ENCODE peak calls at places on chromosomes 1 and 21, in six cellular contexts. One of them, this sample, is unnamed.

GRCh38 chr1:117026361-117026760 is 24.8 kb downstream of the CD101 start:
- DNase-seq in SK-N-SH: no peak
- DNase-seq in suprapubic skin: no peak
- DNase-seq in prostate gland: no peak
- DNase-seq in sigmoid colon: no peak
- DNase-seq in spleen: no peak
- DNase-seq in this sample: no peak

GRCh38 chr1:40897499-40897898 is 35.3 kb upstream of the CITED4 start:
- DNase-seq in prostate gland: no peak
- DNase-seq in suprapubic skin: no peak
- DNase-seq in spleen: no peak
- DNase-seq in SK-N-SH: no peak
- DNase-seq in sigmoid colon: no peak
- DNase-seq in this sample: no peak

GRCh38 chr1:1521331-1521730 is 9.4 kb downstream of the ATAD3A start:
- DNase-seq in spleen: no peak
- DNase-seq in prostate gland: no peak
- DNase-seq in SK-N-SH: no peak
- DNase-seq in sigmoid colon: no peak
- DNase-seq in suprapubic skin: no peak
- DNase-seq in this sample: no peak

GRCh38 chr1:27360159-27361043 is 6.4 kb downstream of the MAP3K6 start:
- DNase-seq in prostate gland: no peak
- DNase-seq in suprapubic skin: no peak
- DNase-seq in SK-N-SH: no peak
- DNase-seq in sigmoid colon: no peak
- DNase-seq in spleen: peak; percentile 92
- DNase-seq in this sample: no peak

GRCh38 chr1:107076846-107077245 is 20.4 kb downstream of the PRMT6 start:
- DNase-seq in spleen: no peak
- DNase-seq in SK-N-SH: no peak
- DNase-seq in suprapubic skin: no peak
- DNase-seq in sigmoid colon: no peak
- DNase-seq in prostate gland: no peak
- DNase-seq in this sample: no peak

GRCh38 chr1:243939167-243939848 is 89.3 kb upstream of the AKT3 start:
- DNase-seq in sigmoid colon: no peak
- DNase-seq in prostate gland: no peak
- DNase-seq in SK-N-SH: no peak
- DNase-seq in suprapubic skin: no peak
- DNase-seq in spleen: no peak
- DNase-seq in this sample: no peak

GRCh38 chr1:199766219-199766792 is 261.2 kb upstream of the NR5A2 start:
- DNase-seq in spleen: no peak
- DNase-seq in sigmoid colon: no peak
- DNase-seq in SK-N-SH: no peak
- DNase-seq in suprapubic skin: no peak
- DNase-seq in prostate gland: no peak
- DNase-seq in this sample: no peak

GRCh38 chr1:41623736-41624135 is 139.3 kb upstream of the EDN2 start:
- DNase-seq in prostate gland: no peak
- DNase-seq in SK-N-SH: no peak
- DNase-seq in suprapubic skin: no peak
- DNase-seq in sigmoid colon: peak; percentile 21
- DNase-seq in spleen: no peak
- DNase-seq in this sample: no peak

GRCh38 chr1:27872059-27872801 is at the start of gene THEMIS2:
- DNase-seq in prostate gland: no peak
- DNase-seq in SK-N-SH: peak; percentile 98
- DNase-seq in sigmoid colon: peak; percentile 78
- DNase-seq in suprapubic skin: no peak
- DNase-seq in spleen: peak; percentile 96
- DNase-seq in this sample: peak; percentile 67

GRCh38 chr1:230382060-230382491 is 44.1 kb downstream of the PGBD5 start:
- DNase-seq in spleen: no peak
- DNase-seq in prostate gland: no peak
- DNase-seq in SK-N-SH: no peak
- DNase-seq in suprapubic skin: no peak
- DNase-seq in sigmoid colon: no peak
- DNase-seq in this sample: no peak
- H3K27ac ChIP-seq in spleen: no peak overlapping the region
- H3K27ac ChIP-seq in prostate gland: no peak overlapping the region
- H3K27ac ChIP-seq in SK-N-SH: no peak overlapping the region
- H3K27ac ChIP-seq in suprapubic skin: no peak overlapping the region
- H3K27ac ChIP-seq in sigmoid colon: no peak overlapping the region
- H3K27ac ChIP-seq in this sample: no peak overlapping the region

GRCh38 chr1:246110343-246111219 is 396.5 kb downstream of the SMYD3 start:
- DNase-seq in SK-N-SH: peak; percentile 30
- DNase-seq in spleen: no peak
- DNase-seq in prostate gland: no peak
- DNase-seq in sigmoid colon: peak; percentile 90
- DNase-seq in suprapubic skin: no peak
- DNase-seq in this sample: no peak
- TF ChIP-seq POLR2AphosphoS5 in SK-N-SH: no peak
- TF ChIP-seq POLR2AphosphoS5 in spleen: no peak
- TF ChIP-seq POLR2AphosphoS5 in prostate gland: no peak
- TF ChIP-seq POLR2AphosphoS5 in sigmoid colon: peak; percentile 73
- TF ChIP-seq POLR2AphosphoS5 in suprapubic skin: no peak
- TF ChIP-seq POLR2AphosphoS5 in this sample: no peak

GRCh38 chr21:30227633-30228404 is 11.9 kb upstream of the CLDN8 start:
- DNase-seq in spleen: no peak
- DNase-seq in suprapubic skin: no peak
- DNase-seq in prostate gland: peak; percentile 93
- DNase-seq in SK-N-SH: no peak
- DNase-seq in sigmoid colon: no peak
- DNase-seq in this sample: no peak
- H3K27ac ChIP-seq in spleen: no peak overlapping the region
- H3K27ac ChIP-seq in suprapubic skin: peak overlapping the region; percentile 61
- H3K27ac ChIP-seq in prostate gland: peak overlapping the region; percentile 54
- H3K27ac ChIP-seq in SK-N-SH: no peak overlapping the region
- H3K27ac ChIP-seq in sigmoid colon: no peak overlapping the region
- H3K27ac ChIP-seq in this sample: no peak overlapping the region

GRCh38 chr1:232589809-232590741 is 39.9 kb downstream of the SIPA1L2 start:
- DNase-seq in prostate gland: no peak
- DNase-seq in suprapubic skin: no peak
- DNase-seq in SK-N-SH: no peak
- DNase-seq in spleen: no peak
- DNase-seq in sigmoid colon: no peak
- DNase-seq in this sample: no peak
- TF ChIP-seq POLR2AphosphoS5 in prostate gland: no peak
- TF ChIP-seq POLR2AphosphoS5 in suprapubic skin: no peak
- TF ChIP-seq POLR2AphosphoS5 in SK-N-SH: no peak
- TF ChIP-seq POLR2AphosphoS5 in spleen: no peak
- TF ChIP-seq POLR2AphosphoS5 in sigmoid colon: peak; percentile 9
- TF ChIP-seq POLR2AphosphoS5 in this sample: no peak

GRCh38 chr1:12356004-12356890 is 126.4 kb downstream of the VPS13D start:
- DNase-seq in SK-N-SH: no peak
- DNase-seq in spleen: no peak
- DNase-seq in prostate gland: peak; percentile 73
- DNase-seq in suprapubic skin: no peak
- DNase-seq in sigmoid colon: no peak
- DNase-seq in this sample: no peak
- H3K27ac ChIP-seq in SK-N-SH: peak overlapping the region; percentile 66
- H3K27ac ChIP-seq in spleen: no peak overlapping the region
- H3K27ac ChIP-seq in prostate gland: peak overlapping the region; percentile 41
- H3K27ac ChIP-seq in suprapubic skin: no peak overlapping the region
- H3K27ac ChIP-seq in sigmoid colon: peak overlapping the region; percentile 43
- H3K27ac ChIP-seq in this sample: no peak overlapping the region

GRCh38 chr1:170460379-170460778 is 71.6 kb upstream of the GORAB start:
- DNase-seq in spleen: no peak
- DNase-seq in SK-N-SH: no peak
- DNase-seq in sigmoid colon: no peak
- DNase-seq in prostate gland: no peak
- DNase-seq in suprapubic skin: no peak
- DNase-seq in this sample: no peak
- TF ChIP-seq POLR2AphosphoS5 in spleen: no peak
- TF ChIP-seq POLR2AphosphoS5 in SK-N-SH: no peak
- TF ChIP-seq POLR2AphosphoS5 in sigmoid colon: no peak
- TF ChIP-seq POLR2AphosphoS5 in prostate gland: no peak
- TF ChIP-seq POLR2AphosphoS5 in suprapubic skin: no peak
- TF ChIP-seq POLR2AphosphoS5 in this sample: no peak

GRCh38 chr1:211334986-211335385 is 8.4 kb downstream of the TRAF5 start:
- DNase-seq in spleen: no peak
- DNase-seq in sigmoid colon: no peak
- DNase-seq in suprapubic skin: no peak
- DNase-seq in prostate gland: no peak
- DNase-seq in SK-N-SH: no peak
- DNase-seq in this sample: no peak
- H3K27ac ChIP-seq in spleen: peak overlapping the region; percentile 96
- H3K27ac ChIP-seq in sigmoid colon: no peak overlapping the region
- H3K27ac ChIP-seq in suprapubic skin: no peak overlapping the region
- H3K27ac ChIP-seq in prostate gland: no peak overlapping the region
- H3K27ac ChIP-seq in SK-N-SH: no peak overlapping the region
- H3K27ac ChIP-seq in this sample: peak overlapping the region; percentile 72

DNA sequence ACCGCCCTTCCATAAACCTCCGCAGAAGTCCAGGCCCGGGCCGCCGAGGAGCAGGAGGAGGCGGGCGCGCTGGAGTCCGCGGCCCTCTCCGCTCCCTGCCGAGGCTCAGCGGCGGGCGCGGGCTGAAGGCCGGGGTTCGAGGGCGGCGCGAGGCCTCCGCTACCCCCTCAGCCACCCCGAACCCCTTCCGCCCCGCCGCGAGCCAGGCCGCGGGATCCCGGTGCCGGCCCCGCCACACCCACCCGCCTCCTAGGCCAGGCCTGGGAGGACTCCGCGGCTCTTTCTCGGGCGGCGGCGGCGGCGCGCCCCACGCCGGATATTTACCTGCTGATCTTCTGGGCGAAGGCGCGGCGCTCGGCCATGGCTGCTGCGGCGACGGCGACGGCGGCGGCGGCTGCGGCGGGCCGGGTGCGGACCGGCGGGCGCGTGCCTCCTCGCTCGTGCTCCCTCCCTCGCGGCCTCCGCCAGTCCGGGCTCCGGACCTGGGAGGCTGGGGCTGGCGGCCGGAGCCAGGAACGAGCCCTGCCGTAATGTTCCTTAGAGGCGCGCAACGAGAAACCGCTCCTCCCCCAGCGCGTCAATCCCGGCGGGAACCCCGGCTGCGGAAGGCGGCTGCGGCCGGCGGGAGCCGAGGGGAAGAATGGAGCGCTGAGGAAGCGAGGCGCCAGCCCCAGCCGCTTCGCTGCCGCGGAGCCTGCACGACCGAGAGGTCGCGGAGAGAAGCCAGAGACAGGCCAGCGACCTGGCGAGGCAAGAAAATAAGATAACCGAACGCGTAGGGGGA is at the start of gene DOCK7:
- DNase-seq in spleen: peak; percentile 91
- DNase-seq in suprapubic skin: peak; percentile 76
- DNase-seq in sigmoid colon: peak; percentile 86
- DNase-seq in SK-N-SH: peak; percentile 92
- DNase-seq in prostate gland: peak; percentile 64
- DNase-seq in this sample: peak; percentile 80
- TF ChIP-seq POLR2AphosphoS5 in spleen: peak; percentile 74
- TF ChIP-seq POLR2AphosphoS5 in suprapubic skin: no peak
- TF ChIP-seq POLR2AphosphoS5 in sigmoid colon: peak; percentile 37
- TF ChIP-seq POLR2AphosphoS5 in SK-N-SH: peak; percentile 16
- TF ChIP-seq POLR2AphosphoS5 in prostate gland: no peak
- TF ChIP-seq POLR2AphosphoS5 in this sample: no peak

GRCh38 chr1:47986741-47987140 is 10.4 kb downstream of the TRABD2B start:
- DNase-seq in prostate gland: no peak
- DNase-seq in suprapubic skin: no peak
- DNase-seq in SK-N-SH: peak; percentile 65
- DNase-seq in spleen: no peak
- DNase-seq in sigmoid colon: no peak
- DNase-seq in this sample: no peak
- H3K27ac ChIP-seq in prostate gland: peak overlapping the region; percentile 8
- H3K27ac ChIP-seq in suprapubic skin: peak overlapping the region; percentile 25
- H3K27ac ChIP-seq in SK-N-SH: no peak overlapping the region
- H3K27ac ChIP-seq in spleen: peak overlapping the region; percentile 2
- H3K27ac ChIP-seq in sigmoid colon: peak overlapping the region; percentile 13
- H3K27ac ChIP-seq in this sample: peak overlapping the region; percentile 60

This sample was measured in stomach.